ENCODE peak calls at places on chromosomes 3 and 15, in eight cellular contexts. E, P, L, G, D, K, H and M are unnamed samples.

GRCh38 chr3:66279168-66279567 is 58.4 kb downstream of the SLC25A26 start:
- DNase-seq in E (no peak), P (no peak), L (no peak), G (no peak), D (no peak), K (no peak), H (no peak), M (no peak)

GRCh38 chr3:153274521-153274920 is 112.5 kb downstream of the RAP2B start:
- DNase-seq in E (no peak), P (no peak), L (no peak), G (no peak), D (no peak), K (no peak), H (no peak), M (no peak)

GRCh38 chr3:16801698-16802097 is 83.1 kb upstream of the PLCL2 start:
- DNase-seq in E (no peak), P (no peak), L (no peak), G (no peak), D (no peak), K (no peak), H (no peak), M (peak)

GRCh38 chr3:83218383-83219200 is 1457.1 kb upstream of the GBE1 start:
- DNase-seq in E (no peak), P (no peak), L (peak), G (no peak), D (peak), K (no peak), H (no peak), M (no peak)

GRCh38 chr3:136050250-136050649 is 84.7 kb downstream of the PPP2R3A start:
- DNase-seq in E (no peak), P (no peak), L (no peak), G (no peak), D (no peak), K (no peak), H (no peak), M (no peak)

GRCh38 chr15:59137566-59137965 is 32.6 kb downstream of the CCNB2 start:
- DNase-seq in E (no peak), P (no peak), L (no peak), G (no peak), D (no peak), K (no peak), H (no peak), M (peak)

GRCh38 chr3:110027446-110027845 is 690.1 kb upstream of the DPPA4 start:
- DNase-seq in E (no peak), P (peak), L (no peak), G (peak), D (no peak), K (no peak), H (no peak), M (no peak)

GRCh38 chr3:129627350-129628168 is 21.1 kb upstream of the PLXND1 start:
- DNase-seq in E (peak), P (peak), L (peak), G (no peak), D (peak), K (peak), H (peak), M (peak)

GRCh38 chr3:177835917-177836316 is 638.6 kb upstream of the TBL1XR1 start:
- DNase-seq in E (no peak), P (no peak), L (no peak), G (peak), D (no peak), K (no peak), H (no peak), M (no peak)

GRCh38 chr3:71304261-71304646 is 279.3 kb downstream of the FOXP1 start:
- DNase-seq in E (no peak), P (no peak), L (no peak), G (no peak), D (no peak), K (no peak), H (no peak), M (no peak)

GRCh38 chr3:117903226-117903625 is 1131.4 kb downstream of the IGSF11 start:
- DNase-seq in E (no peak), P (no peak), L (no peak), G (peak), D (no peak), K (no peak), H (no peak), M (no peak)

GRCh38 chr3:172140499-172141391 is 101.4 kb downstream of the FNDC3B start:
- DNase-seq in E (no peak), P (peak), L (no peak), G (peak), D (peak), K (peak), H (peak), M (no peak)

GRCh38 chr15:61621146-61621545 is 392.0 kb upstream of the RORA start:
- DNase-seq in E (peak), P (peak), L (peak), G (no peak), D (no peak), K (no peak), H (peak), M (peak)

GRCh38 chr3:72058493-72059081 is 273.6 kb upstream of the PROK2 start:
- DNase-seq in E (no peak), P (no peak), L (peak), G (no peak), D (peak), K (peak), H (no peak), M (no peak)

GRCh38 chr3:61638721-61639120 is 77.3 kb downstream of the PTPRG start:
- DNase-seq in E (no peak), P (no peak), L (no peak), G (no peak), D (no peak), K (no peak), H (no peak), M (no peak)

GRCh38 chr3:125148836-125149235 is 63.7 kb downstream of the SLC12A8 start:
- DNase-seq in E (no peak), P (no peak), L (peak), G (no peak), D (peak), K (no peak), H (no peak), M (peak)

GRCh38 chr3:135840436-135840835 is 125.1 kb upstream of the PPP2R3A start:
- DNase-seq in E (no peak), P (no peak), L (no peak), G (no peak), D (no peak), K (no peak), H (no peak), M (no peak)

GRCh38 chr3:70308760-70309159 is 3.7 kb downstream of the MDFIC2 start:
- DNase-seq in E (peak), P (no peak), L (no peak), G (no peak), D (no peak), K (no peak), H (no peak), M (peak)

GRCh38 chr15:92909131-92909781 is 9.1 kb downstream of the CHD2 start:
- DNase-seq in E (no peak), P (no peak), L (no peak), G (no peak), D (no peak), K (no peak), H (no peak), M (no peak)

GRCh38 chr15:44798815-44799214 is 62.5 kb downstream of the TRIM69 start:
- DNase-seq in E (no peak), P (no peak), L (no peak), G (no peak), D (no peak), K (no peak), H (no peak), M (no peak)

GRCh38 chr15:34753236-34753894 is 1.4 kb downstream of the GJD2 start:
- DNase-seq in E (peak), P (no peak), L (no peak), G (no peak), D (no peak), K (no peak), H (no peak), M (no peak)

GRCh38 chr15:76903251-76903681 is 1.9 kb downstream of the SCAPER start:
- DNase-seq in E (no peak), P (no peak), L (no peak), G (peak), D (no peak), K (no peak), H (no peak), M (peak)

GRCh38 chr3:70996082-70996481 is 587.4 kb downstream of the FOXP1 start:
- DNase-seq in E (no peak), P (no peak), L (no peak), G (no peak), D (no peak), K (no peak), H (no peak), M (no peak)

GRCh38 chr3:178618907-178619306 is 82.7 kb downstream of the KCNMB2 start:
- DNase-seq in E (no peak), P (no peak), L (no peak), G (no peak), D (no peak), K (no peak), H (no peak), M (no peak)

DNA sequence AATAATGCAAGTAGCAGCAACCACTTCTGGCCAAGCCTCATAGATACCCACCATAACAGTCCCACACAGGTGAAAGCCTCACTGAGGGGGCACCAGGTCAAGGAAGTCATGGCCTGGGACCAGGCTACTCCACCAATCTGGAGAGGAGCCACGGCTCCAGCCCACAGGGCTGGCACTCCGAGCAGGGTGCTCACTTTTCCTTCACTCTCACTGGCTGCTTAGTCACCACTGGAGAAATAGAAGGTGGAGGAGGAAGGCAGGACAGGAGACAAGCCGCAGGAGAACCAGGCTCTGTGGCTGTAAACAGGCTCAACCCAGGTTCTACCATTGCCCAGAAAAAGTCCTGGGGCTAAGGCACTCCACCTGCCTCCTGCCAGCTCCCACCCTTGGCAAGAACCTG is 1.2 kb downstream of the USP19 start:
- DNase-seq in E (no peak), P (no peak), L (no peak), G (no peak), D (no peak), K (peak), H (no peak), M (no peak)
- TF ChIP-seq CTCF in E (no peak), P (no peak), L (no peak), G (no peak), D (no peak), K (no peak), H (no peak), M (no peak)

GRCh38 chr3:158846803-158847465 is 45.1 kb downstream of the MFSD1 start:
- DNase-seq in E (no peak), P (no peak), L (no peak), G (no peak), D (no peak), K (no peak), H (no peak), M (no peak)

GRCh38 chr3:158847885-158848284 is 46.0 kb downstream of the MFSD1 start:
- DNase-seq in E (no peak), P (no peak), L (no peak), G (no peak), D (no peak), K (no peak), H (no peak), M (no peak)

GRCh38 chr3:158842946-158843345 is 41.1 kb downstream of the MFSD1 start:
- DNase-seq in E (no peak), P (no peak), L (no peak), G (no peak), D (no peak), K (no peak), H (no peak), M (no peak)

GRCh38 chr3:158847466-158847849 is 45.6 kb downstream of the MFSD1 start:
- DNase-seq in E (no peak), P (no peak), L (no peak), G (no peak), D (no peak), K (no peak), H (no peak), M (no peak)

GRCh38 chr3:158845748-158846350 is 44.0 kb downstream of the MFSD1 start:
- DNase-seq in E (peak), P (peak), L (no peak), G (no peak), D (no peak), K (no peak), H (peak), M (peak)
- TF ChIP-seq CTCF in E (peak), P (peak), L (peak), G (peak), D (peak), K (peak), H (peak), M (peak)

DNA sequence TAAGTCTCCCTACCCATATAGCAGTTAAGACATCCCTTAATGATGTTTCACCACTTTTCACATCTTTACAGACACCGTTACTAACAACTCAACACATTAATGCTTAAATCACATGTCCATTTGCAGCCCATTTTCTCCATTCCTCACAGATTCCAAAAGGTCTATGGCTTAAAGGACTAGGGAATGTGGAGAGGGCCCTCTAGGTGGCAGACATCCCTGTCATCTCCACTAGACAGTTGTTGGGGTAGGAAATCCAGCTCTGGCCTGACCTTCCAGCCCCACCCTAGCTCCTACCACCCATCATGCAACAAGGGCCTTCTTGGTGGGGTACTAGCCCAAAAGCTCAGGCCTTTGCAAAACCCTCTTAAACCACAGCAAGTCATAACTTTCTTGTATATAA is 25.2 kb downstream of the CPEB1 start:
- DNase-seq in E (no peak), P (no peak), L (no peak), G (no peak), D (no peak), K (no peak), H (no peak), M (no peak)
- TF ChIP-seq CTCF in E (no peak), P (no peak), L (no peak), G (no peak), D (no peak), K (no peak), H (no peak), M (no peak)

GRCh38 chr3:32420138-32420981 is 28.7 kb downstream of the CMTM7 start:
- DNase-seq in E (no peak), P (peak), L (peak), G (no peak), D (no peak), K (no peak), H (peak), M (peak)
- TF ChIP-seq CTCF in E (no peak), P (no peak), L (no peak), G (no peak), D (no peak), K (no peak), H (no peak), M (no peak)

GRCh38 chr15:31153531-31153930 is 52.0 kb upstream of the TRPM1 start:
- DNase-seq in E (no peak), P (no peak), L (no peak), G (no peak), D (no peak), K (no peak), H (no peak), M (no peak)
- TF ChIP-seq CTCF in E (no peak), P (no peak), L (no peak), G (no peak), D (no peak), K (no peak), H (no peak), M (no peak)

DNA sequence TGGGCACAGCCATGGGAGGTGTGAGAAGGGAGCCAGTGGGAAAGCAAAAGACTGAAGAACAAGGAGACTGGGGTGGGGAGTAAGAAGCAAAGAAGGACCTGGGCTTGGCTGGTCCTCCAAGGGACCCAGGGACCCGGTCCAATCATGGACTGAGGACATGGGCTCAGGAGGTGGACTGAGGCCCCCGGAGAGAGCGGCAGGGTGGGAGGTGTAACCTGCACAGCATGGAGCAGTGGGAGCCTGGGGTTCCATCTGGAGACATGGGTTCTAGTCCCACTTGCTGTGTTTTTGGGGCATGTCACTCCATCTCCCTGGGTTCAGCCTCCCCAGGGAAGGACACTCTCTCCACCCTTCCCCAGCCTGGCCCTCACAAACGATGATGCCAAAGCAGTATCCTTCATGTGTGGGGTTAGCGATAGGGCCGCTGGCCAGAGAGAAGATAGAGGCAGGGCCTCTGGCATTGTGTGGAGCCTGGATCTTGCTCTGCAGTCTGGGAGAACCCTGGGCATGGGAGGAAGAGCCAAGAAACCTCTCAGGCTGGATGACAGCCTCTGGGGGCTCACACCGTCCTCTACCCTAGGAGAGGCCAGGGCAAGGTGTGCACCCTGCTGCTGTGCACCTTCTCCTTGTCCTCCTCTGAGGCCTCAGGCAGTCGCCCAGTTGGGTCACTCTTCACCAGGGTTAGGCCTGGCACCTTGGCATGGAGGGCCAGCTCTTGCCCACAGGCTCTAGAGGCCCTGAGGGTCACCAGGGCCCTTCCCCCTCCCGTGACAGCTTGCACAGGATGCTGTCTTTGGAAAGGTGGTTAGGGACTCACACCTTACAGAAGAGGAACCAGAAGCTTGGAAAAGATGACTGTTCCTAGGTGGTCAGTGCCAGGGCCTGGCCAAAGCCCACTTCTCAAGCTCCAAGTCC is 26.0 kb downstream of the FBXW12 start:
- DNase-seq in E (no peak), P (no peak), L (peak), G (no peak), D (no peak), K (no peak), H (no peak), M (no peak)
- TF ChIP-seq CTCF in E (no peak), P (no peak), L (no peak), G (no peak), D (no peak), K (no peak), H (no peak), M (no peak)

GRCh38 chr3:186268616-186269448 is 93.2 kb downstream of the DGKG start:
- DNase-seq in E (peak), P (peak), L (no peak), G (no peak), D (no peak), K (no peak), H (no peak), M (no peak)
- TF ChIP-seq CTCF in E (no peak), P (peak), L (no peak), G (peak), D (no peak), K (no peak), H (no peak), M (no peak)

GRCh38 chr15:68447209-68447608 is 15.2 kb upstream of the ITGA11 start:
- DNase-seq in E (no peak), P (no peak), L (no peak), G (no peak), D (no peak), K (no peak), H (no peak), M (no peak)

GRCh38 chr15:68449389-68449788 is 17.4 kb upstream of the ITGA11 start:
- DNase-seq in E (no peak), P (no peak), L (no peak), G (no peak), D (no peak), K (no peak), H (no peak), M (no peak)

GRCh38 chr15:68447976-68448755 is 16.2 kb upstream of the ITGA11 start:
- DNase-seq in E (no peak), P (no peak), L (no peak), G (no peak), D (no peak), K (no peak), H (no peak), M (no peak)

GRCh38 chr15:68445351-68445750 is 13.4 kb upstream of the ITGA11 start:
- DNase-seq in E (no peak), P (no peak), L (no peak), G (no peak), D (no peak), K (no peak), H (no peak), M (no peak)

GRCh38 chr15:68450192-68450591 is 18.2 kb upstream of the ITGA11 start:
- DNase-seq in E (no peak), P (no peak), L (no peak), G (no peak), D (no peak), K (no peak), H (no peak), M (no peak)
- TF ChIP-seq CTCF in E (no peak), P (no peak), L (no peak), G (no peak), D (no peak), K (no peak), H (no peak), M (no peak)

DNA sequence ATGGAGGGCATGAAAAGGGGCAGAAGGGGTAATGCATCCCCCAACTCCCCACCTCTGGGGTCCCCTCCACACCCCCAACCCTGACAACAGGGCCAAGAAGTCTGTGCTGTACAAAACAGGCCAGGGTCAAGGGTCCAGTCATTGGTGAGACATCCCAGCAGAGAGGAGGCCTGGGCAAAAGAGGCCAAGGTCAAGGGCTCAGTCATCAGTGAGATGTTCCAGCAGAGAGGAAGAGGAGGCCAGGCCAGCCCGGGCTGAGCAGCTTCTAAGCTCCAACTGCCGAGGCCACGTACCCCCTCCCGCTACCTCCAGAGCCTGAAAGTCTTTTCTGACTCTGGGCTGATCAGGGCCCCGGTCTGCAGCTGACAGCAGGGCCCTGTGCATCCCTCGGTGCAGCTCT is 52.4 kb downstream of the LHFPL4 start:
- DNase-seq in E (no peak), P (no peak), L (no peak), G (no peak), D (no peak), K (no peak), H (no peak), M (no peak)
- TF ChIP-seq CTCF in E (no peak), P (no peak), L (no peak), G (no peak), D (no peak), K (no peak), H (no peak), M (no peak)

GRCh38 chr3:140223631-140224030 is 288.6 kb downstream of the CLSTN2 start:
- DNase-seq in E (no peak), P (peak), L (no peak), G (no peak), D (no peak), K (no peak), H (no peak), M (no peak)

GRCh38 chr3:140216249-140216648 is 281.3 kb downstream of the CLSTN2 start:
- DNase-seq in E (no peak), P (peak), L (no peak), G (no peak), D (no peak), K (no peak), H (no peak), M (peak)

GRCh38 chr3:140219161-140219745 is 284.3 kb downstream of the CLSTN2 start:
- DNase-seq in E (no peak), P (no peak), L (no peak), G (no peak), D (no peak), K (no peak), H (no peak), M (no peak)

GRCh38 chr3:140223197-140223596 is 288.2 kb downstream of the CLSTN2 start:
- DNase-seq in E (no peak), P (no peak), L (no peak), G (no peak), D (no peak), K (no peak), H (no peak), M (no peak)

GRCh38 chr3:140219923-140220452 is 285.0 kb downstream of the CLSTN2 start:
- DNase-seq in E (no peak), P (no peak), L (no peak), G (no peak), D (no peak), K (no peak), H (no peak), M (peak)
- TF ChIP-seq CTCF in E (no peak), P (no peak), L (no peak), G (peak), D (no peak), K (no peak), H (no peak), M (no peak)